ENCODE peak calls at places on chromosomes 1 and 21, in seven cellular contexts. C is H9, T is neuronal stem cell, G is mesenchymal stem cell, W is mesendoderm, N is IMR-90, O is H1. L is an unnamed sample.
A peak's percentile ranks its signal among the peaks of the same experiment; 100 is the strongest.

GRCh38 chr1:32367912-32368635 is 5.7 kb downstream of the TSSK3 start:
- DNase-seq in T (no peak), N (no peak), C (no peak), O (no peak), W (no peak), G (no peak), L (no peak)

GRCh38 chr1:91783423-91784162 is 102.4 kb downstream of the TGFBR3 start:
- DNase-seq in O (no peak), N (peak; percentile 69), C (no peak), W (no peak), G (peak; percentile 75), T (no peak), L (no peak)

GRCh38 chr1:179742291-179742690 is 800 bp upstream of the FAM163A start:
- DNase-seq in O (no peak), G (no peak), C (no peak), T (no peak), N (no peak), W (no peak), L (no peak)

GRCh38 chr1:12447849-12448312 is 170.1 kb downstream of the DHRS3 start:
- DNase-seq in C (no peak), N (peak; percentile 39), T (no peak), G (peak; percentile 20), O (no peak), W (peak; percentile 14), L (no peak)

GRCh38 chr1:228394571-228395394 is 11.9 kb downstream of the TRIM11 start:
- DNase-seq in C (peak; percentile 14), O (no peak), W (no peak), T (no peak), N (no peak), G (no peak), L (no peak)

GRCh38 chr1:84377480-84378095 is 20.7 kb upstream of the DNASE2B start:
- DNase-seq in T (no peak), O (no peak), W (no peak), G (peak; percentile 58), N (peak; percentile 92), C (no peak), L (no peak)

GRCh38 chr1:32989160-32989894 is 24.7 kb upstream of the RNF19B start:
- DNase-seq in N (peak; percentile 99), W (peak; percentile 67), T (no peak), C (no peak), O (no peak), G (peak; percentile 95), L (peak; percentile 79)

GRCh38 chr1:24912359-24913273 is 17.5 kb downstream of the RUNX3 start:
- DNase-seq in W (no peak), O (no peak), C (no peak), N (no peak), T (no peak), G (peak; percentile 55), L (peak; percentile 84)

GRCh38 chr1:209335090-209335692 is 248.3 kb upstream of the CAMK1G start:
- DNase-seq in G (peak; percentile 33), C (peak; percentile 79), O (no peak), W (peak; percentile 84), T (peak; percentile 24), N (peak; percentile 20), L (peak; percentile 79)

GRCh38 chr1:28796321-28797213 is 15.4 kb upstream of the OPRD1 start:
- DNase-seq in C (peak; percentile 61), N (no peak), G (no peak), W (no peak), O (no peak), T (no peak), L (no peak)

GRCh38 chr1:59697138-59697811 is 117.5 kb upstream of the HOOK1 start:
- DNase-seq in W (no peak), O (no peak), G (no peak), T (no peak), N (no peak), C (no peak), L (peak; percentile 49)

GRCh38 chr1:59699227-59699847 is 115.4 kb upstream of the HOOK1 start:
- DNase-seq in G (peak; percentile 61), T (no peak), O (no peak), W (peak; percentile 42), N (peak; percentile 57), C (no peak), L (peak; percentile 79)

GRCh38 chr1:59695301-59695700 is 119.4 kb upstream of the HOOK1 start:
- DNase-seq in T (no peak), C (no peak), G (peak; percentile 43), N (no peak), O (no peak), W (no peak), L (peak; percentile 15)

GRCh38 chr1:59698386-59698785 is 116.4 kb upstream of the HOOK1 start:
- DNase-seq in G (no peak), W (no peak), C (no peak), T (no peak), O (no peak), N (no peak), L (no peak)

DNA sequence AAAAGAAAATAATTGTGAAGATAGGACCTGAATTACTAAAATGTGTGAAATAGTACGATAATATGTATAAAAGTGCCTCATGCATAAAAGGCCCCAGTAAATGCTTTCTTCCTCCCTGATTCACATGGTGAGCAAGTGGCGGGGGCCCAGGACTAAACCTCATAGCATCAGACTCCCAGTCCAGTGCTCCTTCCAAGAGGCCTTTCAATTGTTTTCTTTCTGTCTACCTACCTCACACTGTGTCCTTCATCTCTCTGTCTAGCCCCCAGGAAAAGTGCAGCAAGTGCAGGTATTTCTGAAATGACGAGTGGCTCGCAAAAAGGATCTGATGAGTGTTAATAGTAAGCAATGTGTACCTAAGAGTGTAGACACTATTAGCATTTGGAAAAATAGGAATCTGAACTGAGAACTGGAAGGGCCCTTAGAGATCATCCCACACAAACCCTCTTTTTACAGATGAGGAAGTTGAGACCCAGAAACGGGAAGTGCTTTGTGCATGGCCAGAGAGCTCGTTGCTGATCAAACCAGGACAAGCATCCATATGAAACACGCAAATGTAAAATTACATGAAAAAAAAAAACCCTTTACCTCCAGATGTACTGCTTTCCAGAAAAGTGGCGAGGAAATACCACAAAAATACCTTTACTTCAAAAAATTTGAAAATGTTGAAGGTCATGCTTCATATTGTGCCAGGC is 118.2 kb upstream of the HOOK1 start:
- DNase-seq in C (no peak), O (no peak), W (no peak), T (no peak), N (no peak), G (no peak), L (no peak)
- H2BK5ac ChIP-seq in C (no peak overlapping the region), O (no peak overlapping the region), W (no peak overlapping the region), T (no peak overlapping the region), N (no peak overlapping the region), G (no peak overlapping the region), L (no peak overlapping the region)

DNA sequence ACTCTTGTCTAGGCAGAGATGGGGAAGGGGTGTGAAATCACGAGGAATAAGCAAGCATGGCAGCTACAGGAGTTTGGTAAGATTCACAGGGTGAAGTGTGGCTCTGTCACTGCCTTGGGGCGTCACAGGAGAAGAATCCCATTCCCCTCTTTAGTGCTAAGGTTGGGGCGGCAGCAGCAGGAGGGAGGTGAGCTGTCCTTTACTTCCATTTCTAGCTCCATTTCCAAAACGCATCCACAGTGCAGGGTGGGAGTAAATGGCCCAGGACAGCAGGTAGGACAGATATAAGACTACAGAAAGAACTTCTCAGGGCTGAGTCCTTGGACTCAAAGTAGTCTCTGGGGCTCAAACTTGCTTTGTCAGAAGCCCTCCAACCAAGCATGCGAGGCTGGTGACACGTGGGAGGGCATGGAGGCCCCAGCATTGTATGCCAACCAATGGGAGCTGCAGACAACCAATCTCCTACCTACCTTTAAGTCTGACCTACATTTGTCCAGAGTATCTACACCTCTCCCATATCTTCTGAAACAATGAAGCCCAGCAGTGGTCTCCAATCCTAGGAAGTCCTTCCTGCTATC is 8.5 kb downstream of the MEF2D start:
- DNase-seq in W (no peak), G (no peak), O (no peak), C (no peak), N (no peak), T (no peak), L (no peak)
- H2BK5ac ChIP-seq in W (no peak overlapping the region), G (no peak overlapping the region), O (no peak overlapping the region), C (no peak overlapping the region), N (no peak overlapping the region), T (no peak overlapping the region), L (no peak overlapping the region)

GRCh38 chr1:53246261-53247134 is 8.2 kb upstream of the MAGOH start:
- DNase-seq in W (no peak), C (no peak), O (no peak), G (peak; percentile 20), T (no peak), N (peak; percentile 98), L (no peak)
- H2BK5ac ChIP-seq in W (no peak overlapping the region), C (no peak overlapping the region), O (no peak overlapping the region), G (no peak overlapping the region), T (no peak overlapping the region), N (peak overlapping the region; percentile 98), L (no peak overlapping the region)

DNA sequence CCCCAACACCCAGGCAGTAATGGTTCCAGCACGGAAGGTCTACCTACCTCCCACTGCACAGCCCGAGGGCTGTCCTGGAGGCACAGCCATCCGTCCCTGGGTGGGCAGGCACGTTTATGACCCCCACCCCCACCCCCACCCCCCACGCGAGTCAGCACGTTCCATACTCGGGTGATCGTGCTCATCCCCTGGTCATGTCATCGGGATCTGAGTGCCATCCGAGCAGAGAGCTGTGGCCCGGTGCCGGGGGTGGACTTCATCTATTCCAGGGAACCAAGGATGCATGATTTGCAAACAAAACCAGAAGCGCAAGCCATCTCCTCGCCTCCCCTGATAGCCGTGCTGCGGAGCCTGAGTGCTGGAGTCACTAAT is 1.1 kb downstream of the TSPEAR start:
- DNase-seq in G (no peak), O (peak; percentile 56), T (no peak), N (no peak), W (no peak), C (peak; percentile 30), L (no peak)
- H2BK5ac ChIP-seq in G (no peak overlapping the region), O (peak overlapping the region; percentile 89), T (peak overlapping the region; percentile 4), N (no peak overlapping the region), W (no peak overlapping the region), C (no peak overlapping the region), L (no peak overlapping the region)

GRCh38 chr1:225899044-225899925 is 10.3 kb upstream of the LEFTY1 start:
- DNase-seq in G (no peak), W (peak; percentile 98), T (no peak), O (peak; percentile 77), N (no peak), C (peak; percentile 99), L (no peak)
- H2BK5ac ChIP-seq in G (no peak overlapping the region), W (peak overlapping the region; percentile 100), T (no peak overlapping the region), O (peak overlapping the region; percentile 93), N (no peak overlapping the region), C (no peak overlapping the region), L (no peak overlapping the region)

L was measured in trophoblast cell.